ENCODE peak calls at places on chromosomes 4 and X, in eight cellular contexts. One of them, this sample, is unnamed.
A peak's percentile ranks its signal among the peaks of the same experiment; 100 is the strongest.

GRCh38 chr4:159434496-159435241 is 331.8 kb downstream of the RAPGEF2 start:
- DNase-seq in uterus: no peak
- DNase-seq in astrocyte of the cerebellum: no peak
- DNase-seq in fibroblast of mammary gland: peak; percentile 44
- DNase-seq in stomach: no peak
- DNase-seq in HepG2: no peak
- DNase-seq in activated B cell treated with CpG ODN at 0.5 μM for 24 hours: no peak
- DNase-seq in upper lobe of right lung: no peak
- DNase-seq in this sample: no peak

GRCh38 chr4:150242820-150243458 is 164.7 kb downstream of the DCLK2 start:
- DNase-seq in uterus: no peak
- DNase-seq in astrocyte of the cerebellum: no peak
- DNase-seq in fibroblast of mammary gland: peak; percentile 61
- DNase-seq in stomach: no peak
- DNase-seq in HepG2: no peak
- DNase-seq in activated B cell treated with CpG ODN at 0.5 μM for 24 hours: no peak
- DNase-seq in upper lobe of right lung: no peak
- DNase-seq in this sample: no peak

GRCh38 chrX:150429577-150429976 is 66.5 kb downstream of the MAMLD1 start:
- DNase-seq in uterus: no peak
- DNase-seq in astrocyte of the cerebellum: no peak
- DNase-seq in fibroblast of mammary gland: peak; percentile 84
- DNase-seq in stomach: no peak
- DNase-seq in HepG2: no peak
- DNase-seq in activated B cell treated with CpG ODN at 0.5 μM for 24 hours: no peak
- DNase-seq in upper lobe of right lung: no peak
- DNase-seq in this sample: no peak

GRCh38 chrX:69493193-69493592 is 10.9 kb upstream of the NALF2 start:
- DNase-seq in uterus: no peak
- DNase-seq in astrocyte of the cerebellum: no peak
- DNase-seq in fibroblast of mammary gland: peak; percentile 3
- DNase-seq in stomach: peak; percentile 43
- DNase-seq in HepG2: peak; percentile 44
- DNase-seq in activated B cell treated with CpG ODN at 0.5 μM for 24 hours: no peak
- DNase-seq in upper lobe of right lung: no peak
- DNase-seq in this sample: no peak

GRCh38 chr4:32931475-32931874 is 2211.3 kb downstream of the PCDH7 start:
- DNase-seq in uterus: no peak
- DNase-seq in astrocyte of the cerebellum: no peak
- DNase-seq in fibroblast of mammary gland: no peak
- DNase-seq in stomach: no peak
- DNase-seq in HepG2: no peak
- DNase-seq in activated B cell treated with CpG ODN at 0.5 μM for 24 hours: no peak
- DNase-seq in upper lobe of right lung: no peak
- DNase-seq in this sample: no peak

GRCh38 chr4:3712112-3712805 is 53.9 kb upstream of the ADRA2C start:
- DNase-seq in uterus: no peak
- DNase-seq in astrocyte of the cerebellum: no peak
- DNase-seq in fibroblast of mammary gland: no peak
- DNase-seq in stomach: no peak
- DNase-seq in HepG2: no peak
- DNase-seq in activated B cell treated with CpG ODN at 0.5 μM for 24 hours: no peak
- DNase-seq in upper lobe of right lung: no peak
- DNase-seq in this sample: no peak

GRCh38 chr4:87844476-87844875 is 11.7 kb downstream of the MEPE start:
- DNase-seq in uterus: no peak
- DNase-seq in astrocyte of the cerebellum: no peak
- DNase-seq in fibroblast of mammary gland: peak; percentile 44
- DNase-seq in stomach: no peak
- DNase-seq in HepG2: no peak
- DNase-seq in activated B cell treated with CpG ODN at 0.5 μM for 24 hours: no peak
- DNase-seq in upper lobe of right lung: no peak
- DNase-seq in this sample: no peak

GRCh38 chr4:147160908-147161513 is 215.3 kb upstream of the TTC29 start:
- DNase-seq in uterus: no peak
- DNase-seq in astrocyte of the cerebellum: peak; percentile 37
- DNase-seq in fibroblast of mammary gland: peak; percentile 67
- DNase-seq in stomach: no peak
- DNase-seq in HepG2: peak; percentile 24
- DNase-seq in activated B cell treated with CpG ODN at 0.5 μM for 24 hours: no peak
- DNase-seq in upper lobe of right lung: no peak
- DNase-seq in this sample: no peak

GRCh38 chr4:168074861-168075260 is 17.5 kb upstream of the ANXA10 start:
- DNase-seq in uterus: no peak
- DNase-seq in astrocyte of the cerebellum: no peak
- DNase-seq in fibroblast of mammary gland: no peak
- DNase-seq in stomach: no peak
- DNase-seq in HepG2: no peak
- DNase-seq in activated B cell treated with CpG ODN at 0.5 μM for 24 hours: no peak
- DNase-seq in upper lobe of right lung: no peak
- DNase-seq in this sample: no peak

GRCh38 chr4:184808719-184809062 is 17.1 kb downstream of the ACSL1 start:
- DNase-seq in uterus: no peak
- DNase-seq in astrocyte of the cerebellum: no peak
- DNase-seq in fibroblast of mammary gland: no peak
- DNase-seq in stomach: no peak
- DNase-seq in HepG2: no peak
- DNase-seq in activated B cell treated with CpG ODN at 0.5 μM for 24 hours: no peak
- DNase-seq in upper lobe of right lung: no peak
- DNase-seq in this sample: no peak

GRCh38 chrX:103793541-103793932 is 16.9 kb downstream of the PLP1 start:
- DNase-seq in uterus: no peak
- DNase-seq in astrocyte of the cerebellum: no peak
- DNase-seq in fibroblast of mammary gland: no peak
- DNase-seq in stomach: no peak
- DNase-seq in HepG2: no peak
- DNase-seq in activated B cell treated with CpG ODN at 0.5 μM for 24 hours: no peak
- DNase-seq in upper lobe of right lung: no peak
- DNase-seq in this sample: no peak

GRCh38 chrX:7294483-7294882 is 146.5 kb upstream of the PUDP start:
- DNase-seq in uterus: no peak
- DNase-seq in astrocyte of the cerebellum: no peak
- DNase-seq in fibroblast of mammary gland: peak; percentile 51
- DNase-seq in stomach: no peak
- DNase-seq in HepG2: no peak
- DNase-seq in activated B cell treated with CpG ODN at 0.5 μM for 24 hours: no peak
- DNase-seq in upper lobe of right lung: no peak
- DNase-seq in this sample: no peak

GRCh38 chr4:56686537-56687231 is 5.6 kb upstream of the HOPX start:
- DNase-seq in uterus: no peak
- DNase-seq in astrocyte of the cerebellum: no peak
- DNase-seq in fibroblast of mammary gland: no peak
- DNase-seq in stomach: no peak
- DNase-seq in HepG2: no peak
- DNase-seq in activated B cell treated with CpG ODN at 0.5 μM for 24 hours: no peak
- DNase-seq in upper lobe of right lung: no peak
- DNase-seq in this sample: no peak

GRCh38 chrX:153919281-153919680 is 6.8 kb downstream of the ARHGAP4 start:
- DNase-seq in uterus: no peak
- DNase-seq in astrocyte of the cerebellum: no peak
- DNase-seq in fibroblast of mammary gland: no peak
- DNase-seq in stomach: no peak
- DNase-seq in HepG2: no peak
- DNase-seq in activated B cell treated with CpG ODN at 0.5 μM for 24 hours: no peak
- DNase-seq in upper lobe of right lung: no peak
- DNase-seq in this sample: no peak

GRCh38 chr4:145130788-145131398 is 32.8 kb downstream of the ABCE1 start:
- DNase-seq in uterus: no peak
- DNase-seq in astrocyte of the cerebellum: peak; percentile 79
- DNase-seq in fibroblast of mammary gland: peak; percentile 81
- DNase-seq in stomach: no peak
- DNase-seq in HepG2: no peak
- DNase-seq in activated B cell treated with CpG ODN at 0.5 μM for 24 hours: no peak
- DNase-seq in upper lobe of right lung: no peak
- DNase-seq in this sample: no peak

GRCh38 chr4:184896868-184897715 is 71.3 kb upstream of the ACSL1 start:
- DNase-seq in uterus: no peak
- DNase-seq in astrocyte of the cerebellum: no peak
- DNase-seq in fibroblast of mammary gland: peak; percentile 40
- DNase-seq in stomach: no peak
- DNase-seq in HepG2: peak; percentile 46
- DNase-seq in activated B cell treated with CpG ODN at 0.5 μM for 24 hours: peak; percentile 38
- DNase-seq in upper lobe of right lung: peak; percentile 81
- DNase-seq in this sample: no peak

GRCh38 chrX:50068293-50068568 is 132.6 kb downstream of the AKAP4 start:
- DNase-seq in uterus: no peak
- DNase-seq in astrocyte of the cerebellum: no peak
- DNase-seq in fibroblast of mammary gland: no peak
- DNase-seq in stomach: no peak
- DNase-seq in HepG2: no peak
- DNase-seq in activated B cell treated with CpG ODN at 0.5 μM for 24 hours: no peak
- DNase-seq in upper lobe of right lung: no peak
- DNase-seq in this sample: no peak

GRCh38 chr4:170025523-170026252 is 507 bp downstream of the MFAP3L start:
- DNase-seq in uterus: peak; percentile 24
- DNase-seq in astrocyte of the cerebellum: no peak
- DNase-seq in fibroblast of mammary gland: peak; percentile 6
- DNase-seq in stomach: no peak
- DNase-seq in HepG2: no peak
- DNase-seq in activated B cell treated with CpG ODN at 0.5 μM for 24 hours: peak; percentile 25
- DNase-seq in upper lobe of right lung: no peak
- DNase-seq in this sample: peak; percentile 18

GRCh38 chr4:121256346-121256745 is 92.2 kb upstream of the TNIP3 start:
- DNase-seq in uterus: no peak
- DNase-seq in astrocyte of the cerebellum: peak; percentile 90
- DNase-seq in fibroblast of mammary gland: peak; percentile 95
- DNase-seq in stomach: no peak
- DNase-seq in HepG2: no peak
- DNase-seq in activated B cell treated with CpG ODN at 0.5 μM for 24 hours: no peak
- DNase-seq in upper lobe of right lung: no peak
- DNase-seq in this sample: peak; percentile 24

GRCh38 chr4:68070302-68070701 is 59.4 kb downstream of the TMPRSS11F start:
- DNase-seq in uterus: no peak
- DNase-seq in astrocyte of the cerebellum: no peak
- DNase-seq in fibroblast of mammary gland: no peak
- DNase-seq in stomach: no peak
- DNase-seq in HepG2: no peak
- DNase-seq in activated B cell treated with CpG ODN at 0.5 μM for 24 hours: no peak
- DNase-seq in upper lobe of right lung: no peak
- DNase-seq in this sample: no peak

GRCh38 chr4:73309211-73309610 is 50.6 kb upstream of the ANKRD17 start:
- DNase-seq in uterus: no peak
- DNase-seq in astrocyte of the cerebellum: no peak
- DNase-seq in fibroblast of mammary gland: peak; percentile 54
- DNase-seq in stomach: no peak
- DNase-seq in HepG2: no peak
- DNase-seq in activated B cell treated with CpG ODN at 0.5 μM for 24 hours: no peak
- DNase-seq in upper lobe of right lung: no peak
- DNase-seq in this sample: no peak

GRCh38 chrX:112769034-112769433 is 71.6 kb downstream of the AMOT start:
- DNase-seq in uterus: no peak
- DNase-seq in astrocyte of the cerebellum: peak; percentile 6
- DNase-seq in fibroblast of mammary gland: peak; percentile 2
- DNase-seq in stomach: no peak
- DNase-seq in HepG2: no peak
- DNase-seq in activated B cell treated with CpG ODN at 0.5 μM for 24 hours: no peak
- DNase-seq in upper lobe of right lung: no peak
- DNase-seq in this sample: no peak

GRCh38 chrX:119686087-119686639 is 6.8 kb downstream of the SEPTIN6 start:
- DNase-seq in uterus: no peak
- DNase-seq in astrocyte of the cerebellum: no peak
- DNase-seq in fibroblast of mammary gland: peak; percentile 65
- DNase-seq in stomach: no peak
- DNase-seq in HepG2: no peak
- DNase-seq in activated B cell treated with CpG ODN at 0.5 μM for 24 hours: peak; percentile 47
- DNase-seq in upper lobe of right lung: no peak
- DNase-seq in this sample: no peak

DNA sequence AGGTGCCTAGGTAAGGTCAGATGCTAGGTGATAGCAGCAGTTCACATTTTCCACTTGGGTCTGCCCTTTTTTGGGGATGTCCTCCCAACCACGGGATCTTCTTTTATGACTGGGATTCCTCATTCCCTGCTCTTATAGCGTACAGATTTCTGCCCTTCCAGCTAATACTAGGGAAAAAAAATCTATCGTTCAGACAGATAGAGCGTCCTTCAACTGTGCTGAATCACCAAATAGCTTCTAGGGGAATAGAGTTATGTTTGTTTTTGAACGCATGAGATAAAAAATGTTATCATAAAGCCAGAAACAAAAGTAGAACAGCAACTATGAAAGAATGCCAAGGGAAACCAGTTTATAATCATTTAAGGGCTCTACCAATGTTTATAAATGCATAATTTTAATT is 13.0 kb downstream of the RAP2C start:
- DNase-seq in uterus: no peak
- DNase-seq in astrocyte of the cerebellum: no peak
- DNase-seq in fibroblast of mammary gland: peak; percentile 4
- DNase-seq in stomach: no peak
- DNase-seq in HepG2: no peak
- DNase-seq in activated B cell treated with CpG ODN at 0.5 μM for 24 hours: no peak
- DNase-seq in upper lobe of right lung: no peak
- DNase-seq in this sample: no peak
- TF ChIP-seq CTCF in uterus: no peak
- TF ChIP-seq CTCF in astrocyte of the cerebellum: no peak
- TF ChIP-seq CTCF in fibroblast of mammary gland: no peak
- TF ChIP-seq CTCF in stomach: no peak
- TF ChIP-seq CTCF in HepG2: no peak
- TF ChIP-seq CTCF in activated B cell treated with CpG ODN at 0.5 μM for 24 hours: no peak
- TF ChIP-seq CTCF in upper lobe of right lung: no peak
- TF ChIP-seq CTCF in this sample: no peak

GRCh38 chr4:44869222-44869882 is 143.0 kb upstream of the GNPDA2 start:
- DNase-seq in uterus: no peak
- DNase-seq in astrocyte of the cerebellum: no peak
- DNase-seq in fibroblast of mammary gland: peak; percentile 17
- DNase-seq in stomach: no peak
- DNase-seq in HepG2: no peak
- DNase-seq in activated B cell treated with CpG ODN at 0.5 μM for 24 hours: no peak
- DNase-seq in upper lobe of right lung: no peak
- DNase-seq in this sample: no peak
- TF ChIP-seq CTCF in uterus: no peak
- TF ChIP-seq CTCF in astrocyte of the cerebellum: no peak
- TF ChIP-seq CTCF in fibroblast of mammary gland: peak; percentile 22
- TF ChIP-seq CTCF in stomach: no peak
- TF ChIP-seq CTCF in HepG2: no peak
- TF ChIP-seq CTCF in activated B cell treated with CpG ODN at 0.5 μM for 24 hours: no peak
- TF ChIP-seq CTCF in upper lobe of right lung: no peak
- TF ChIP-seq CTCF in this sample: no peak

GRCh38 chrX:101803451-101803850 is 128.4 kb downstream of the ZMAT1 start:
- DNase-seq in uterus: no peak
- DNase-seq in astrocyte of the cerebellum: peak; percentile 1
- DNase-seq in fibroblast of mammary gland: peak; percentile 27
- DNase-seq in stomach: no peak
- DNase-seq in HepG2: no peak
- DNase-seq in activated B cell treated with CpG ODN at 0.5 μM for 24 hours: no peak
- DNase-seq in upper lobe of right lung: no peak
- DNase-seq in this sample: no peak
- TF ChIP-seq CTCF in uterus: no peak
- TF ChIP-seq CTCF in astrocyte of the cerebellum: peak; percentile 47
- TF ChIP-seq CTCF in fibroblast of mammary gland: peak; percentile 54
- TF ChIP-seq CTCF in stomach: no peak
- TF ChIP-seq CTCF in HepG2: no peak
- TF ChIP-seq CTCF in activated B cell treated with CpG ODN at 0.5 μM for 24 hours: no peak
- TF ChIP-seq CTCF in upper lobe of right lung: peak; percentile 48
- TF ChIP-seq CTCF in this sample: no peak

DNA sequence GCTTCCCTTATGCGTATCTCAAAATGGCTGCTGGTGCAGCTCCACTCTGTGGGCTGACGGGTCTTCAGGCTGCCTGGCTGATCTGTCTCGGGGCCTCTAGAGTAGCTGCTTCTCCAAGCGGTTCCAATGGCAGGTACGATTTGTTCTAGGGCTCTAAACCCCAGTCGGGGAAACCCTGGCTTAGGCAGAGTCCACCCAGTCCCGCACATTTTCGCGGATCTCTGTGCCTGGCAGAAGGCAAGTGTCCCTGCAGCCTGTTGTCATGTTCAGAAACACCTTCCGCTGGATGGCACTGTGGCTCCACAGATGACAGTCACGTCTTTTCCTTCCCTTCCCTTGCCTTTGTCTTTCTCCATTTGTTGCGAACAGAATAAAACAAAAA is 54.4 kb downstream of the NBDY start:
- DNase-seq in uterus: peak; percentile 82
- DNase-seq in astrocyte of the cerebellum: peak; percentile 55
- DNase-seq in fibroblast of mammary gland: peak; percentile 72
- DNase-seq in stomach: peak; percentile 77
- DNase-seq in HepG2: no peak
- DNase-seq in activated B cell treated with CpG ODN at 0.5 μM for 24 hours: no peak
- DNase-seq in upper lobe of right lung: no peak
- DNase-seq in this sample: no peak
- TF ChIP-seq CTCF in uterus: peak; percentile 37
- TF ChIP-seq CTCF in astrocyte of the cerebellum: peak; percentile 23
- TF ChIP-seq CTCF in fibroblast of mammary gland: peak; percentile 22
- TF ChIP-seq CTCF in stomach: peak; percentile 10
- TF ChIP-seq CTCF in HepG2: peak; percentile 8
- TF ChIP-seq CTCF in activated B cell treated with CpG ODN at 0.5 μM for 24 hours: no peak
- TF ChIP-seq CTCF in upper lobe of right lung: no peak
- TF ChIP-seq CTCF in this sample: no peak